ENCODE peak calls at places on chromosomes 3 and 15, in four cellular contexts. G, S, B and H are unnamed samples.

GRCh38 chr3:36362973-36363372 is 17.3 kb upstream of the STAC start:
- DNase-seq in G (peak; percentile 36), S (peak; percentile 94), B (no peak), H (peak; percentile 0)

GRCh38 chr15:90607361-90607760 is 77.6 kb downstream of the CRTC3 start:
- DNase-seq in G (no peak), S (no peak), B (no peak), H (no peak)

GRCh38 chr15:96125681-96126080 is 204.8 kb upstream of the NR2F2 start:
- DNase-seq in G (no peak), S (peak; percentile 10), B (no peak), H (peak; percentile 65)

GRCh38 chr15:41607033-41607432 is 48.0 kb downstream of the TYRO3 start:
- DNase-seq in G (no peak), S (no peak), B (no peak), H (peak; percentile 97)

GRCh38 chr3:105504440-105504951 is 137.8 kb downstream of the ALCAM start:
- DNase-seq in G (peak; percentile 33), S (no peak), B (no peak), H (no peak)

GRCh38 chr15:61830536-61831330 is 229.5 kb downstream of the VPS13C start:
- DNase-seq in G (no peak), S (no peak), B (no peak), H (no peak)

GRCh38 chr3:13564751-13565560 is 16.0 kb downstream of the FBLN2 start:
- DNase-seq in G (peak; percentile 57), S (no peak), B (no peak), H (no peak)

GRCh38 chr3:59839283-59839682 is 789.5 kb upstream of the CFAP20DC start:
- DNase-seq in G (no peak), S (no peak), B (no peak), H (peak; percentile 79)

GRCh38 chr3:178778579-178778978 is 242.3 kb downstream of the KCNMB2 start:
- DNase-seq in G (no peak), S (no peak), B (no peak), H (no peak)

GRCh38 chr3:191019855-191020254 is 157.4 kb upstream of the GMNC start:
- DNase-seq in G (no peak), S (no peak), B (no peak), H (no peak)

GRCh38 chr3:72560857-72561675 is 287.2 kb downstream of the SHQ1 start:
- DNase-seq in G (no peak), S (peak; percentile 25), B (no peak), H (no peak)

GRCh38 chr3:13715961-13716360 is 163.9 kb downstream of the WNT7A start:
- DNase-seq in G (peak; percentile 6), S (no peak), B (no peak), H (no peak)

GRCh38 chr3:38164136-38164965 is 986 bp upstream of the OXSR1 start:
- DNase-seq in G (no peak), S (no peak), B (no peak), H (no peak)

GRCh38 chr15:86231864-86232801 is 152.5 kb downstream of the AGBL1 start:
- DNase-seq in G (peak; percentile 72), S (peak; percentile 75), B (peak; percentile 66), H (no peak)

GRCh38 chr3:173066044-173066679 is 74.9 kb downstream of the SPATA16 start:
- DNase-seq in G (no peak), S (peak; percentile 28), B (no peak), H (peak; percentile 11)

GRCh38 chr3:56926513-56927282 is 124.9 kb upstream of the ARHGEF3 start:
- DNase-seq in G (no peak), S (no peak), B (no peak), H (peak; percentile 31)

GRCh38 chr15:76107169-76107568 is 47.4 kb downstream of the TMEM266 start:
- DNase-seq in G (no peak), S (no peak), B (no peak), H (no peak)

GRCh38 chr3:56802793-56803192 is 1.0 kb upstream of the ARHGEF3 start:
- DNase-seq in G (no peak), S (no peak), B (no peak), H (no peak)

GRCh38 chr3:143247007-143247563 is 127.5 kb downstream of the CHST2 start:
- DNase-seq in G (no peak), S (peak; percentile 25), B (no peak), H (no peak)

GRCh38 chr15:35431281-35431680 is 114.7 kb downstream of the DPH6 start:
- DNase-seq in G (no peak), S (no peak), B (no peak), H (no peak)

GRCh38 chr3:48945432-48945831 is 26.8 kb downstream of the ARIH2 start:
- DNase-seq in G (no peak), S (no peak), B (no peak), H (no peak)

GRCh38 chr3:48945856-48946549 is 27.4 kb downstream of the ARIH2 start:
- DNase-seq in G (no peak), S (no peak), B (no peak), H (no peak)

GRCh38 chr3:48949376-48949717 is 30.7 kb downstream of the ARIH2 start:
- DNase-seq in G (no peak), S (no peak), B (no peak), H (peak; percentile 12)

GRCh38 chr3:48952510-48953118 is 34.0 kb downstream of the ARIH2 start:
- DNase-seq in G (peak; percentile 74), S (peak; percentile 74), B (peak; percentile 79), H (no peak)

DNA sequence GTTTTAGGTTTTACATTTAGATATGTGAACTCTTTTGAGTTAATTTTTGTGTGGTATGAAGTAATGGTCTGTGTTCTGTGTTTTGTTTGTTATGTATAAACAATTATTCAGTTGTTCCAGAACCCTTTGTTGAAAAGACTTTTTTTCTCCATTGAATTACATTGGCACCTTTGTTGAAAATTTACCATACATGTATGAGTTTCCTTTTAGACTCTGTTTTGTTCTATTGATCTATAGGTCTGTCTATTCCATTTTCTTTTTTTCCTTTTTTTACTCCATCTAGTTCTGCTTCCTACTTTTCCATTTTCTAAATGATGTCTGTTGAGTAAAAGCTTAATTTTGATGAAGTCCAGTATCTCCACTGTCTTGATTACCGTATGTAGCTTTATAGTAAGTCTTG is 31.4 kb downstream of the ARIH2 start:
- DNase-seq in G (no peak), S (no peak), B (no peak), H (no peak)
- H4K5ac ChIP-seq in G (no peak overlapping the region), S (no peak overlapping the region), B (no peak overlapping the region), H (no peak overlapping the region)

DNA sequence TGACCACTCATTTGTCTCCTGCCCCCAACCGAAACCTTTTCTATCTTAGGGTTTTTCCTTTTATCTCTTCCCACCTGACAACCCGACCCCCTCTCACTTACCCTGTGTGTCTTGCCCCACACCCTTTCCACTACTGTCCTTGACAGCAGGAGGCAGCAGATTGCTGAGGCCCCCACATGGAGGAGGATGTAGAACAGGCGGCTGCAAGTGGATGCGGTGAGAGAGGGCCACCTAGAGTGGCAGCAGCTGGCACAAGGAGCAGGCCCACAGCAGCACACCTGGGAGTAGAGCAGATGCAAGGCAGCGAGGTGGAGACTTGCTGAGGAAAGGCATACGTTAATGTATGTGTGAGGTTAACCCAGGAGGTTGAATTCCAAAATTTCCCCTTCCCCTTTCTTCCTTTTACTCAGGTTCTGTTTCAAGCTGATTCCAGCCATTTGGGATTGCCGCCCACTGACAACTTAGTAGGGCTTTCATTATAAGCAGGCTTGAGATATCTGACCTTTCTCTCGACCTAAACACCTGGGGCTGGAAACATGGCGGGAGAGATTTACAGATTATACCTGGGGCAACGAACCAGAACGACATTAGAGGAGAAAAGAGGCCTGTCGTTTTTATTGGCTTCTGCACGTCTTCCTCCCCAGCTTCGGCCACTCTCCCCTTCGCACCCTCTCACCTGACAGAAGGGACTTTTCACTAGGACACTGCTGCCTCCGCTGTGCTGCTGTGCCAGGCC is 643 bp downstream of the SERINC4 start:
- DNase-seq in G (peak; percentile 51), S (peak; percentile 41), B (no peak), H (no peak)
- H3K4me2 ChIP-seq in G (no peak overlapping the region), S (no peak overlapping the region), B (no peak overlapping the region), H (no peak overlapping the region)

DNA sequence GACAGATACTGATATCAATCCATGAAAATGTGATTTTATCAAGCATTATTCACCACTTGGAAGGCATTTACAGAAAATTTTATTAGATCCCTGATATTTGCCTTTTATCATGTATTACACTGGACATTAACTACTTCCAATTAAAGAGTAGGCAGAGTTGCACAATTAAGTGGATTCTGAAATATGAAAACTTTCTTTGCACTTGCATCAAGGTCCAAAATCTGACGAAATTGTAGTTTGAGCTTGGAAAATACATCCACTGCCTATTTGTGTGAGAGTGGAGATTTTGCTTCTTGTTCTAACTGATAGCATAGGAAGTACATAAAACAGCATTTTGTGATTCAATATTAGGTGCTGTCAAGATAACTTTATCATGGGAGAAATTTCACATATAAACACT is 49.6 kb upstream of the SLC12A8 start:
- DNase-seq in G (no peak), S (no peak), B (no peak), H (no peak)
- H4K5ac ChIP-seq in G (no peak overlapping the region), S (no peak overlapping the region), B (no peak overlapping the region), H (no peak overlapping the region)

GRCh38 chr3:4740397-4741105 is 238.7 kb upstream of the BHLHE40 start:
- DNase-seq in G (no peak), S (no peak), B (no peak), H (no peak)
- H3K4me2 ChIP-seq in G (no peak overlapping the region), S (no peak overlapping the region), B (no peak overlapping the region), H (no peak overlapping the region)

GRCh38 chr15:39501366-39501765 is 79.5 kb upstream of the THBS1 start:
- DNase-seq in G (no peak), S (no peak), B (no peak), H (peak; percentile 59)
- H4K5ac ChIP-seq in G (no peak overlapping the region), S (no peak overlapping the region), B (no peak overlapping the region), H (peak overlapping the region; percentile 1)

DNA sequence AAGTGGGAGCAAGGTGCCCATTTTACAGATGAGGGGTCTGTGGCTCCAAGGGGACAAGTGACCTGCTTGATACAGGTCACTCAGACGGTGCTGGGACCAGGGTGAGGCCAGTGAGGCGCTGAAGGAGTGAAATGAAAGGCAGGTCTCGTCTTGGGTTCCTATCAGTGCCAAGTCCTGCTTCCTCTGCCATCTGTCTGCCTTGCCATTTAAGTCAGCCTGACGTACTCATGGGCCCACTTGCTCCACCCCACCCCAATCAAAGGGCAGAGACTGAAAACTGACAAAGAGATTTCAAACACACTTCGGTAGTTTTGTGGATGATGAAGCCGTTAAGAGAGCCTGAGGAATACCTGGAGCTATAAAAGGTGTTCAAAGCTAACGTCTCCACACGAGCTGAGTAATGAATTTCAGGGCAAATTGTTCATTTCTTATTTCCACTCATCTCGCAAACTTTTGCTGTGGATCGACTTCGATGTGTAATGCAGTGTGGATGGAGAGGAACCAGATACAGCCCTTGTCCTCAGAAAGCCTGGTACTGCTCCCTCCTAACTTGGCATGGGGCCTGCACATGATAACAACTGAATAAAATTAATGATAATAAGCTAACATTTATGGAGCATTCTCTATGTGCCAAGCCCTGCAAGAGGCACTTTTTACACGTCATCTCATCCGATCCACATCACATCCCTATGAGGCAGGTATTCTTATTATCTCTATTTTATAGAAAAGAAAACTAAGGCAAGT is 36.6 kb downstream of the ATP2B2 start:
- DNase-seq in G (no peak), S (no peak), B (no peak), H (no peak)
- H3K4me2 ChIP-seq in G (no peak overlapping the region), S (no peak overlapping the region), B (no peak overlapping the region), H (no peak overlapping the region)